ENCODE peak calls at places on chromosomes 12 and 14, in seven cellular contexts. One of them, this sample, is unnamed.

GRCh38 chr14:91127411-91127810 is 13.5 kb downstream of the DGLUCY start:
- DNase-seq in ovary: no peak
- DNase-seq in right lobe of liver: peak; percentile 81
- DNase-seq in left ventricle myocardium inferior: peak; percentile 68
- DNase-seq in transverse colon: peak; percentile 84
- DNase-seq in psoas muscle: peak; percentile 84
- DNase-seq in CD4-positive, alpha-beta T cell: no peak
- DNase-seq in this sample: no peak

GRCh38 chr14:57189070-57189469 is 79.6 kb downstream of the EXOC5 start:
- DNase-seq in ovary: no peak
- DNase-seq in right lobe of liver: no peak
- DNase-seq in left ventricle myocardium inferior: no peak
- DNase-seq in transverse colon: no peak
- DNase-seq in psoas muscle: no peak
- DNase-seq in CD4-positive, alpha-beta T cell: no peak
- DNase-seq in this sample: no peak

GRCh38 chr12:11576104-11576503 is 73.4 kb upstream of the ETV6 start:
- DNase-seq in ovary: no peak
- DNase-seq in right lobe of liver: no peak
- DNase-seq in left ventricle myocardium inferior: no peak
- DNase-seq in transverse colon: no peak
- DNase-seq in psoas muscle: no peak
- DNase-seq in CD4-positive, alpha-beta T cell: no peak
- DNase-seq in this sample: no peak

GRCh38 chr12:84070311-84070710 is 842.3 kb downstream of the SLC6A15 start:
- DNase-seq in ovary: no peak
- DNase-seq in right lobe of liver: no peak
- DNase-seq in left ventricle myocardium inferior: no peak
- DNase-seq in transverse colon: peak; percentile 9
- DNase-seq in psoas muscle: peak; percentile 37
- DNase-seq in CD4-positive, alpha-beta T cell: no peak
- DNase-seq in this sample: no peak

GRCh38 chr12:102478416-102479098 is 1.8 kb downstream of the IGF1 start:
- DNase-seq in ovary: no peak
- DNase-seq in right lobe of liver: no peak
- DNase-seq in left ventricle myocardium inferior: no peak
- DNase-seq in transverse colon: peak; percentile 33
- DNase-seq in psoas muscle: no peak
- DNase-seq in CD4-positive, alpha-beta T cell: no peak
- DNase-seq in this sample: no peak

GRCh38 chr14:75306917-75307699 is 28.5 kb downstream of the FOS start:
- DNase-seq in ovary: no peak
- DNase-seq in right lobe of liver: no peak
- DNase-seq in left ventricle myocardium inferior: no peak
- DNase-seq in transverse colon: no peak
- DNase-seq in psoas muscle: no peak
- DNase-seq in CD4-positive, alpha-beta T cell: no peak
- DNase-seq in this sample: peak; percentile 46

GRCh38 chr14:70716483-70716882 is 74.8 kb downstream of the TTC9 start:
- DNase-seq in ovary: no peak
- DNase-seq in right lobe of liver: peak; percentile 68
- DNase-seq in left ventricle myocardium inferior: no peak
- DNase-seq in transverse colon: no peak
- DNase-seq in psoas muscle: no peak
- DNase-seq in CD4-positive, alpha-beta T cell: no peak
- DNase-seq in this sample: no peak

GRCh38 chr14:58641509-58641908 is 3.7 kb downstream of the DACT1 start:
- DNase-seq in ovary: no peak
- DNase-seq in right lobe of liver: no peak
- DNase-seq in left ventricle myocardium inferior: no peak
- DNase-seq in transverse colon: no peak
- DNase-seq in psoas muscle: no peak
- DNase-seq in CD4-positive, alpha-beta T cell: no peak
- DNase-seq in this sample: no peak

GRCh38 chr12:47888127-47888819 is 16.5 kb downstream of the VDR start:
- DNase-seq in ovary: no peak
- DNase-seq in right lobe of liver: no peak
- DNase-seq in left ventricle myocardium inferior: no peak
- DNase-seq in transverse colon: no peak
- DNase-seq in psoas muscle: no peak
- DNase-seq in CD4-positive, alpha-beta T cell: no peak
- DNase-seq in this sample: no peak

DNA sequence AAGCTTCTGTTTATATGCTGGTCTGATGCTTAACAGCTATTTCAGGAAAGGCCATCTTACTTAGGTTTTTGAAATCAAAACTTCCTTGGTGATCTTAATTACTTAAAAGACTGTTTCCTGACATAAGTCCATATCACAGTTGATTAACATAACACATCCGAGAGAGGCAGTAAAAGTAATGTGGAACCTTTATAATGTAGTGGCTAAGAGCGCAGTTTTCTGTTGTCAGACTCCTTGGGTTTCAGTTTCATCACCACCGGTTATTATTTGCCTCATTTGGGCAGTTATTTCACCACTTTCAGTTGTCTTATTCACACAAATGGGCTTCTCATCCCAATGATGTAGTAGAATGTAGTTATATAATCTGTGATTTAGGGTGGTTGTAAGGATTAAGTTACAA is 30.9 kb downstream of the TBC1D15 start:
- DNase-seq in ovary: no peak
- DNase-seq in right lobe of liver: no peak
- DNase-seq in left ventricle myocardium inferior: no peak
- DNase-seq in transverse colon: no peak
- DNase-seq in psoas muscle: no peak
- DNase-seq in CD4-positive, alpha-beta T cell: no peak
- DNase-seq in this sample: no peak
- H3K27ac ChIP-seq in ovary: no peak overlapping the region
- H3K27ac ChIP-seq in right lobe of liver: no peak overlapping the region
- H3K27ac ChIP-seq in left ventricle myocardium inferior: no peak overlapping the region
- H3K27ac ChIP-seq in transverse colon: no peak overlapping the region
- H3K27ac ChIP-seq in psoas muscle: peak overlapping the region; percentile 27
- H3K27ac ChIP-seq in CD4-positive, alpha-beta T cell: no peak overlapping the region
- H3K27ac ChIP-seq in this sample: no peak overlapping the region

DNA sequence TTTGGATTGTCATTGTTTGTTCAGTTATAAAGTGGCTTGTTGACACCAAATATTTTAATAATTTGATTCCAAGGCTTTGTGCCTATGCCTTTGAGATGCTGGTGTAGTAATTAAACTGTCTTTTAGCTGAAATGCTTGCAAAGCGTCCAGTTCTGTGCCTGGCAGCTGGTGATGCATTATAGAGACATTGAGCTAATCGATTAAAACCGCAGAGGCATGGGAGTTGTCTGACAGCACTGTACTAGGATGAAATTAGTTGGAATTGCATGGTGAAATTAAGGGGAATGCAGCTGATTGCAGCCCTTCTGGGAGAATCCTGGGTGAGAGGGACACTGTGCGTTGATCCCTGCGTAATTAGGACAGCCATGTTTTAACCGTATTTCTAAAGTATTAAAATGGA is 343.5 kb downstream of the NPAS3 start:
- DNase-seq in ovary: no peak
- DNase-seq in right lobe of liver: no peak
- DNase-seq in left ventricle myocardium inferior: no peak
- DNase-seq in transverse colon: no peak
- DNase-seq in psoas muscle: no peak
- DNase-seq in CD4-positive, alpha-beta T cell: no peak
- DNase-seq in this sample: no peak
- H3K27ac ChIP-seq in ovary: no peak overlapping the region
- H3K27ac ChIP-seq in right lobe of liver: no peak overlapping the region
- H3K27ac ChIP-seq in left ventricle myocardium inferior: no peak overlapping the region
- H3K27ac ChIP-seq in transverse colon: no peak overlapping the region
- H3K27ac ChIP-seq in psoas muscle: no peak overlapping the region
- H3K27ac ChIP-seq in CD4-positive, alpha-beta T cell: no peak overlapping the region
- H3K27ac ChIP-seq in this sample: no peak overlapping the region

DNA sequence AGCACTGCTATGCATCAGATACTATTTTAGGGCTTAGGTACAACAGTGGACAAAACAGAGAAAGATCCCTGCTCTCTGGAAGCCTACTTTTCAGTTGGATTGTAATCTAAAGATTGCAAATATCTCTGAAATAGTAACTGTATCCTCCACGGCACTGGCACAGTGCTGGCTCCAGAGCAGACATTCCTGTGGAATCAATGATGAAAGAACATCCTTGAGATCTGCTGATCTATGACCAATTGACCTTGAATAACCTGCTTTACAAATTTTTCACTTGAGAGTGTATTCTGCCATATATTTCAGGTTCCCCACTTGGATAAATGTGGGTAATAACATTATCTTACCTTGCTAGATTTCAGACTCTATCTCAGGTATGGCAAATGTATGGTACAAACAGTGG is 3.2 kb downstream of the STAB2 start:
- DNase-seq in ovary: no peak
- DNase-seq in right lobe of liver: no peak
- DNase-seq in left ventricle myocardium inferior: no peak
- DNase-seq in transverse colon: no peak
- DNase-seq in psoas muscle: no peak
- DNase-seq in CD4-positive, alpha-beta T cell: no peak
- DNase-seq in this sample: no peak
- H3K27ac ChIP-seq in ovary: no peak overlapping the region
- H3K27ac ChIP-seq in right lobe of liver: no peak overlapping the region
- H3K27ac ChIP-seq in left ventricle myocardium inferior: no peak overlapping the region
- H3K27ac ChIP-seq in transverse colon: no peak overlapping the region
- H3K27ac ChIP-seq in psoas muscle: no peak overlapping the region
- H3K27ac ChIP-seq in CD4-positive, alpha-beta T cell: no peak overlapping the region
- H3K27ac ChIP-seq in this sample: no peak overlapping the region

DNA sequence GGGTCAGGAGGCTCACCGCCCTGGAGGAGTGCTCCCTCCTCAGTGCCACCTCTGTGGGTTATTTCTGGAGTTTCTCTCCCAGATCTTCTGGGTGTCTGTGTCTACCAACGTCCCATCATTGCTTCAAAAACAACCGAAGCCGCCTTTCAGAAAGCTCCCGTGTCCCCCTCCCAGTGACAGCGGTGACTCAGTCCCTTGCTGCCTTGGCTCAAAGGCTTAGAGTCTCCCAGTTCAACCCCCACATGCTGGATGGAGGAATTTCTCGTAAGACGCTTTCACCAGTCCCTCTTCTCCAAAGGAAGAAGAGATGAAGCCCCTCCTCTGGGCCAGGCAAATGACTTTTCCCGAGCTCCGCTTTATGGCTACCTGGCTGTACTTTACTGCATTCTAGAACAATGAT is 146.6 kb downstream of the RBM19 start:
- DNase-seq in ovary: no peak
- DNase-seq in right lobe of liver: no peak
- DNase-seq in left ventricle myocardium inferior: no peak
- DNase-seq in transverse colon: no peak
- DNase-seq in psoas muscle: no peak
- DNase-seq in CD4-positive, alpha-beta T cell: no peak
- DNase-seq in this sample: no peak
- H3K27ac ChIP-seq in ovary: no peak overlapping the region
- H3K27ac ChIP-seq in right lobe of liver: no peak overlapping the region
- H3K27ac ChIP-seq in left ventricle myocardium inferior: no peak overlapping the region
- H3K27ac ChIP-seq in transverse colon: no peak overlapping the region
- H3K27ac ChIP-seq in psoas muscle: no peak overlapping the region
- H3K27ac ChIP-seq in CD4-positive, alpha-beta T cell: no peak overlapping the region
- H3K27ac ChIP-seq in this sample: no peak overlapping the region

This sample was measured in ascending aorta.